ENCODE peak calls at places on chromosomes 4 and X, in four cellular contexts. V, P, J and W are unnamed samples.

GRCh38 chr4:52059372-52059771 is 8.3 kb downstream of the SPATA18 start:
- DNase-seq in V (no peak), P (no peak), J (no peak), W (no peak)

GRCh38 chrX:20265726-20266681 is 705 bp downstream of the RPS6KA3 start:
- DNase-seq in P (peak), J (no peak), V (peak), W (peak)

GRCh38 chrX:11890843-11891514 is 132.9 kb downstream of the MSL3 start:
- DNase-seq in P (no peak), V (no peak), J (no peak), W (no peak)

GRCh38 chrX:28586891-28587635 is at the start of gene IL1RAPL1:
- DNase-seq in V (no peak), P (no peak), J (peak), W (peak)

GRCh38 chr4:76198411-76199237 is 15.0 kb downstream of the SCARB2 start:
- DNase-seq in V (no peak), P (peak), J (peak), W (peak)

GRCh38 chrX:132968282-132968681 is 9.9 kb upstream of the HS6ST2 start:
- DNase-seq in P (no peak), V (no peak), J (no peak), W (no peak)

GRCh38 chr4:153426207-153426886 is 39.8 kb upstream of the TMEM131L start:
- DNase-seq in P (no peak), J (no peak), V (no peak), W (no peak)

GRCh38 chr4:153513596-153513995 is 47.4 kb downstream of the TMEM131L start:
- DNase-seq in V (no peak), P (no peak), J (peak), W (no peak)

GRCh38 chrX:140710710-140711109 is 1.2 kb downstream of the LINC00632 start:
- DNase-seq in J (no peak), V (no peak), P (no peak), W (no peak)